ENCODE peak calls at places on chromosomes 16 and 17, in seven cellular contexts. F is NCI-H2171 treated with DMSO at 0.1 percent for 48 hours, Z is fibroblast of the conjunctiva, U is HEK293T, J is T-helper 17 cell, Q is kidney epithelial cell, O is EL. A is an unnamed sample.

GRCh38 chr17:78315355-78316114 is 44.3 kb downstream of the SOCS3 start:
- DNase-seq in O (peak), J (no peak), Q (no peak), Z (peak), U (no peak), F (no peak), A (peak)

GRCh38 chr17:10398352-10398751 is 23.4 kb downstream of the MYH8 start:
- DNase-seq in U (no peak), O (no peak), Z (no peak), Q (no peak), J (no peak), F (no peak), A (no peak)

GRCh38 chr16:13503960-13504635 is 415.9 kb upstream of the ERCC4 start:
- DNase-seq in Z (no peak), Q (no peak), O (no peak), U (no peak), J (no peak), F (no peak), A (no peak)

GRCh38 chr16:31201511-31202401 is 804 bp downstream of the PYCARD start:
- DNase-seq in Q (no peak), F (no peak), U (no peak), Z (no peak), O (no peak), J (no peak), A (no peak)

GRCh38 chr16:70715860-70716357 is 30.1 kb upstream of the MTSS2 start:
- DNase-seq in Q (no peak), F (no peak), U (no peak), Z (peak), O (peak), J (no peak), A (peak)

GRCh38 chr17:60534010-60534555 is 8.0 kb upstream of the APPBP2 start:
- DNase-seq in O (no peak), F (no peak), J (no peak), U (no peak), Z (no peak), Q (peak), A (peak)

GRCh38 chr16:11742041-11742535 is 569 bp downstream of the TXNDC11 start:
- DNase-seq in Z (no peak), O (no peak), Q (no peak), J (no peak), F (no peak), U (peak), A (no peak)

GRCh38 chr16:28610595-28611270 is 889 bp upstream of the SULT1A1 start:
- DNase-seq in F (no peak), Q (no peak), Z (no peak), O (no peak), J (no peak), U (no peak), A (no peak)

GRCh38 chr17:49820773-49821172 is 27.1 kb downstream of the TAC4 start:
- DNase-seq in F (no peak), J (no peak), Z (no peak), Q (no peak), U (no peak), O (no peak), A (no peak)

GRCh38 chr16:56632160-56632847 is at the start of gene MT1M:
- DNase-seq in J (no peak), F (no peak), Q (no peak), O (peak), U (no peak), Z (no peak), A (no peak)

GRCh38 chr16:73447850-73448249 is 399.9 kb upstream of the ZFHX3 start:
- DNase-seq in Z (no peak), J (no peak), Q (no peak), U (no peak), O (no peak), F (no peak), A (no peak)

GRCh38 chr17:16962804-16963203 is 9.1 kb downstream of the TNFRSF13B start:
- DNase-seq in Q (no peak), J (no peak), F (no peak), O (peak), Z (no peak), U (no peak), A (no peak)

GRCh38 chr17:39018267-39019134 is 51.3 kb upstream of the FBXO47 start:
- DNase-seq in U (no peak), O (no peak), J (no peak), Z (no peak), F (no peak), Q (no peak), A (peak)